ENCODE peak calls at places on chromosome 13, in eight cellular contexts. A, W, E, Q, J, O, D and K are unnamed samples.

GRCh38 chr13:99866781-99867180 is 104.8 kb downstream of the ZIC5 start:
- DNase-seq in A (no peak), W (no peak), E (no peak), Q (no peak), J (peak), O (no peak), D (no peak), K (no peak)

GRCh38 chr13:111370570-111371150 is 50.2 kb downstream of the TEX29 start:
- DNase-seq in A (no peak), W (no peak), E (no peak), Q (no peak), J (peak), O (no peak), D (no peak), K (no peak)

GRCh38 chr13:113545455-113545930 is 39.1 kb upstream of the TFDP1 start:
- DNase-seq in A (no peak), W (no peak), E (no peak), Q (peak), J (no peak), O (no peak), D (no peak), K (peak)

GRCh38 chr13:48000559-48001126 is 430 bp downstream of the SUCLA2 start:
- DNase-seq in A (peak), W (peak), E (no peak), Q (no peak), J (no peak), O (no peak), D (no peak), K (no peak)

GRCh38 chr13:100274942-100275506 is 186.1 kb downstream of the PCCA start:
- DNase-seq in A (no peak), W (no peak), E (no peak), Q (no peak), J (no peak), O (peak), D (no peak), K (no peak)

GRCh38 chr13:18948012-18948663 is 233.5 kb downstream of the TUBA3C start:
- DNase-seq in A (no peak), W (no peak), E (no peak), Q (no peak), J (no peak), O (no peak), D (no peak), K (no peak)

GRCh38 chr13:86282450-86282849 is 483.2 kb upstream of the SLITRK6 start:
- DNase-seq in A (no peak), W (no peak), E (no peak), Q (no peak), J (no peak), O (peak), D (no peak), K (no peak)

GRCh38 chr13:111005808-111006494 is 91.1 kb upstream of the ANKRD10 start:
- DNase-seq in A (peak), W (no peak), E (no peak), Q (no peak), J (no peak), O (no peak), D (no peak), K (peak)

GRCh38 chr13:34675626-34676025 is 266.4 kb upstream of the NBEA start:
- DNase-seq in A (no peak), W (no peak), E (no peak), Q (no peak), J (no peak), O (no peak), D (no peak), K (no peak)

GRCh38 chr13:102402292-102402691 is 444 bp upstream of the FGF14 start:
- DNase-seq in A (no peak), W (peak), E (no peak), Q (no peak), J (no peak), O (peak), D (no peak), K (peak)

GRCh38 chr13:114143806-114144605 is 11.6 kb upstream of the RASA3 start:
- DNase-seq in A (no peak), W (peak), E (peak), Q (peak), J (no peak), O (peak), D (no peak), K (no peak)

GRCh38 chr13:53201454-53202225 is 173.0 kb downstream of the OLFM4 start:
- DNase-seq in A (peak), W (peak), E (no peak), Q (peak), J (no peak), O (no peak), D (peak), K (no peak)

GRCh38 chr13:28820099-28821051 is at the start of gene MTUS2:
- DNase-seq in A (no peak), W (peak), E (no peak), Q (no peak), J (peak), O (no peak), D (no peak), K (no peak)

GRCh38 chr13:104014803-104015645 is 948.8 kb upstream of the SLC10A2 start:
- DNase-seq in A (no peak), W (no peak), E (no peak), Q (no peak), J (no peak), O (peak), D (no peak), K (peak)

GRCh38 chr13:101211261-101211660 is 205.0 kb downstream of the NALCN start:
- DNase-seq in A (no peak), W (no peak), E (no peak), Q (no peak), J (no peak), O (peak), D (no peak), K (peak)

GRCh38 chr13:100483836-100484381 is 104.7 kb downstream of the GGACT start:
- DNase-seq in A (no peak), W (peak), E (no peak), Q (no peak), J (no peak), O (no peak), D (no peak), K (no peak)

GRCh38 chr13:50543767-50544166 is 299.7 kb downstream of the DLEU7 start:
- DNase-seq in A (no peak), W (no peak), E (no peak), Q (no peak), J (no peak), O (peak), D (no peak), K (peak)

GRCh38 chr13:29886446-29886845 is 36.0 kb upstream of the UBL3 start:
- DNase-seq in A (no peak), W (no peak), E (no peak), Q (no peak), J (peak), O (no peak), D (no peak), K (no peak)

GRCh38 chr13:99124695-99125334 is 75.8 kb upstream of the UBAC2 start:
- DNase-seq in A (no peak), W (no peak), E (no peak), Q (no peak), J (no peak), O (peak), D (no peak), K (peak)